ENCODE peak calls at places on chromosomes 5 and 9, in six cellular contexts. T, M, P, A, L and K are unnamed samples.

GRCh38 chr9:122904466-122904822 is 715 bp downstream of the RC3H2 start:
- DNase-seq in T (no peak), M (no peak), P (peak), A (peak), L (peak), K (peak)

GRCh38 chr5:9877473-9877872 is 247.3 kb upstream of the TAS2R1 start:
- DNase-seq in T (no peak), M (no peak), P (no peak), A (no peak), L (no peak), K (no peak)

GRCh38 chr5:75640395-75640794 is 29.1 kb downstream of the ANKDD1B start:
- DNase-seq in T (no peak), M (no peak), P (peak), A (no peak), L (peak), K (no peak)

GRCh38 chr5:89213584-89213983 is 330.6 kb upstream of the MEF2C start:
- DNase-seq in T (no peak), M (no peak), P (peak), A (no peak), L (peak), K (no peak)

GRCh38 chr9:127960410-127961165 is 20.2 kb downstream of the EEIG1 start:
- DNase-seq in T (no peak), M (no peak), P (no peak), A (no peak), L (no peak), K (no peak)

GRCh38 chr5:174693697-174694400 is 30.5 kb upstream of the MSX2 start:
- DNase-seq in T (no peak), M (no peak), P (no peak), A (no peak), L (no peak), K (no peak)

GRCh38 chr5:5374034-5374715 is 48.3 kb upstream of the ICE1 start:
- DNase-seq in T (no peak), M (no peak), P (peak), A (no peak), L (peak), K (no peak)

GRCh38 chr9:130824616-130825015 is 10.4 kb upstream of the ABL1 start:
- DNase-seq in T (no peak), M (no peak), P (no peak), A (no peak), L (no peak), K (no peak)

GRCh38 chr9:109319072-109319630 is 1.7 kb downstream of the EPB41L4B start:
- DNase-seq in T (no peak), M (peak), P (no peak), A (no peak), L (no peak), K (peak)

GRCh38 chr5:180291234-180291940 is 496 bp downstream of the MAPK9 start:
- DNase-seq in T (no peak), M (no peak), P (no peak), A (peak), L (peak), K (peak)

GRCh38 chr5:168659286-168659847 is 80.2 kb upstream of the PANK3 start:
- DNase-seq in T (no peak), M (no peak), P (no peak), A (no peak), L (no peak), K (no peak)

GRCh38 chr5:78827725-78828124 is 157.4 kb downstream of the ARSB start:
- DNase-seq in T (no peak), M (no peak), P (no peak), A (no peak), L (no peak), K (no peak)

GRCh38 chr9:133787749-133788015 is 49.5 kb upstream of the SARDH start:
- DNase-seq in T (no peak), M (no peak), P (no peak), A (no peak), L (peak), K (peak)

GRCh38 chr9:106958955-106959657 is 96.1 kb downstream of the ZNF462 start:
- DNase-seq in T (no peak), M (no peak), P (peak), A (no peak), L (no peak), K (no peak)

GRCh38 chr5:140361901-140362300 is 1.9 kb downstream of the SLC4A9 start:
- DNase-seq in T (no peak), M (no peak), P (no peak), A (no peak), L (no peak), K (no peak)

GRCh38 chr5:97142521-97143254 is at the start of gene LIX1:
- DNase-seq in T (no peak), M (peak), P (peak), A (no peak), L (peak), K (peak)

GRCh38 chr5:132260714-132261615 is 3.5 kb downstream of the PDLIM4 start:
- DNase-seq in T (no peak), M (no peak), P (peak), A (no peak), L (peak), K (no peak)

GRCh38 chr5:79005939-79006338 is 20.8 kb upstream of the ARSB start:
- DNase-seq in T (no peak), M (no peak), P (no peak), A (no peak), L (no peak), K (no peak)

GRCh38 chr9:136848393-136849037 is 694 bp upstream of the PHPT1 start:
- DNase-seq in T (no peak), M (peak), P (no peak), A (peak), L (no peak), K (peak)

GRCh38 chr9:16985559-16986348 is 115.3 kb upstream of the BNC2 start:
- DNase-seq in T (no peak), M (no peak), P (peak), A (no peak), L (no peak), K (no peak)

GRCh38 chr9:118992813-118993747 is 376.2 kb downstream of the BRINP1 start:
- DNase-seq in T (no peak), M (no peak), P (no peak), A (no peak), L (no peak), K (no peak)

GRCh38 chr9:95176755-95177319 is 140.7 kb downstream of the FANCC start:
- DNase-seq in T (no peak), M (no peak), P (no peak), A (no peak), L (no peak), K (no peak)

GRCh38 chr9:89661956-89662717 is 57.3 kb downstream of the GADD45G start:
- DNase-seq in T (peak), M (peak), P (peak), A (peak), L (peak), K (peak)

GRCh38 chr5:106392766-106393165 is 1278.0 kb downstream of the EFNA5 start:
- DNase-seq in T (no peak), M (no peak), P (peak), A (peak), L (no peak), K (no peak)

GRCh38 chr5:175823731-175824525 is 47.5 kb upstream of the CPLX2 start:
- DNase-seq in T (no peak), M (no peak), P (no peak), A (no peak), L (no peak), K (peak)

GRCh38 chr5:73132759-73133158 is 12.4 kb downstream of the TMEM171 start:
- DNase-seq in T (no peak), M (no peak), P (no peak), A (no peak), L (no peak), K (no peak)

GRCh38 chr5:1430121-1430795 is 15.0 kb downstream of the SLC6A3 start:
- DNase-seq in T (no peak), M (no peak), P (no peak), A (no peak), L (no peak), K (no peak)

GRCh38 chr5:135426102-135427082 is 20.8 kb downstream of the DCANP1 start:
- DNase-seq in T (no peak), M (peak), P (peak), A (no peak), L (peak), K (peak)

GRCh38 chr5:9932770-9933169 is 302.6 kb upstream of the TAS2R1 start:
- DNase-seq in T (no peak), M (no peak), P (peak), A (peak), L (peak), K (peak)

GRCh38 chr5:10286552-10287227 is 21.0 kb downstream of the CMBL start:
- DNase-seq in T (no peak), M (no peak), P (peak), A (no peak), L (no peak), K (no peak)

GRCh38 chr5:16596541-16596940 is 20.3 kb downstream of the RETREG1 start:
- DNase-seq in T (no peak), M (no peak), P (peak), A (peak), L (no peak), K (no peak)

GRCh38 chr9:95771556-95772280 is 103.8 kb upstream of the ERCC6L2 start:
- DNase-seq in T (no peak), M (peak), P (peak), A (no peak), L (peak), K (peak)

GRCh38 chr5:61965074-61965473 is 340.9 kb upstream of the KIF2A start:
- DNase-seq in T (no peak), M (no peak), P (no peak), A (no peak), L (peak), K (no peak)

GRCh38 chr5:4348418-4348817 is 752.8 kb downstream of the IRX1 start:
- DNase-seq in T (no peak), M (no peak), P (no peak), A (no peak), L (no peak), K (no peak)

GRCh38 chr5:93623153-93623552 is 40.1 kb downstream of the NR2F1 start:
- DNase-seq in T (no peak), M (no peak), P (no peak), A (no peak), L (no peak), K (no peak)

GRCh38 chr5:77935516-77936364 is 159.6 kb upstream of the TBCA start:
- DNase-seq in T (no peak), M (no peak), P (no peak), A (no peak), L (no peak), K (no peak)

GRCh38 chr5:81391-82021 is 10.5 kb upstream of the PLEKHG4B start:
- DNase-seq in T (no peak), M (no peak), P (no peak), A (no peak), L (no peak), K (no peak)

GRCh38 chr9:34958411-34958982 is 412 bp downstream of the PHF24 start:
- DNase-seq in T (no peak), M (no peak), P (no peak), A (no peak), L (no peak), K (no peak)

GRCh38 chr5:175922192-175922885 is 45.8 kb downstream of the THOC3 start:
- DNase-seq in T (no peak), M (no peak), P (peak), A (no peak), L (peak), K (no peak)

GRCh38 chr5:90709323-90710148 is 150.9 kb downstream of the ADGRV1 start:
- DNase-seq in T (no peak), M (peak), P (peak), A (peak), L (peak), K (peak)

GRCh38 chr5:69167488-69167845 is 517 bp downstream of the CCNB1 start:
- DNase-seq in T (no peak), M (no peak), P (no peak), A (no peak), L (peak), K (peak)
- H3K23ac ChIP-seq in T (no peak), M (no peak), P (peak), A (no peak), L (no peak), K (peak)

GRCh38 chr9:129166962-129167557 is 11.0 kb downstream of the IER5L start:
- DNase-seq in T (no peak), M (no peak), P (peak), A (peak), L (peak), K (peak)
- H3K4me3 ChIP-seq in T (no peak), M (no peak), P (peak), A (no peak), L (no peak), K (no peak)

GRCh38 chr5:158384535-158385421 is 525.8 kb upstream of the CLINT1 start:
- DNase-seq in T (no peak), M (no peak), P (peak), A (no peak), L (peak), K (no peak)
- H3K27ac ChIP-seq in T (no peak), M (no peak), P (peak), A (no peak), L (peak), K (no peak)

GRCh38 chr9:83199240-83199639 is 136.3 kb upstream of the RASEF start:
- DNase-seq in T (no peak), M (peak), P (peak), A (peak), L (peak), K (peak)

GRCh38 chr9:83196946-83197345 is 134.0 kb upstream of the RASEF start:
- DNase-seq in T (no peak), M (no peak), P (no peak), A (no peak), L (no peak), K (no peak)

GRCh38 chr9:83197611-83198010 is 134.7 kb upstream of the RASEF start:
- DNase-seq in T (no peak), M (no peak), P (no peak), A (no peak), L (no peak), K (no peak)

GRCh38 chr9:83200531-83200930 is 137.6 kb upstream of the RASEF start:
- DNase-seq in T (no peak), M (no peak), P (no peak), A (no peak), L (no peak), K (no peak)

DNA sequence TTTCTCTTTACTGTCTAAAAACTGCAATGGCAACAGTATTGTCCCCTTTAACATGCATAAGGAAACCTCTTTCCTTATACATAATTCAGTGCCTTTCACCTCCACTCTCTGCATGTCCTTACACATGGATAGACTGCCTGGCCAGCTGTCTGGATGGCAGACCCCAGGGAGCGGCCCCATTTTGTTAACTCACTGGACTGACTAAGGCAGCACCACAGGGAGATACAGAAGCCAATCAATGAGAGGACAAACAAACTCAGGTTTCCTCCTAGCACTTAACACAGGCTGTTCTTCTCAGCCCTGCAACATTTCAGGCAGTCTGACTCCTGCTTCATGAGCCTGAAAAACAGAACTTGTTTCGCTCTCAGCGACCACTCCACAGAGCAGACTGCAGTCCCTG is 135.4 kb upstream of the RASEF start:
- DNase-seq in T (no peak), M (no peak), P (no peak), A (no peak), L (no peak), K (no peak)
- H3K23ac ChIP-seq in T (no peak), M (no peak), P (no peak), A (no peak), L (no peak), K (no peak)